ENCODE peak calls at places on chromosomes 13 and 19, in six cellular contexts. F is H1, A is H9, M is IMR-90, T is mesendoderm, N is mesenchymal stem cell. G is an unnamed sample. For H3K27me3, the result is how much of the 10 kb centered on the place peaks cover.

GRCh38 chr19:12967907-12968306 is 1.5 kb upstream of the DAND5 start:
- DNase-seq in F (no peak), A (no peak), M (peak), T (no peak), N (no peak), G (no peak)

GRCh38 chr13:50357136-50357535 is 341.9 kb downstream of the KCNRG start:
- DNase-seq in F (no peak), A (no peak), M (no peak), T (no peak), N (no peak), G (no peak)

GRCh38 chr19:48308695-48309586 is 16.4 kb upstream of the EMP3 start:
- DNase-seq in F (no peak), A (peak), M (no peak), T (peak), N (peak), G (no peak)

GRCh38 chr19:5800361-5801270 is 4.3 kb upstream of the NRTN start:
- DNase-seq in F (no peak), A (no peak), M (no peak), T (no peak), N (no peak), G (no peak)

GRCh38 chr19:33828266-33829075 is 31.8 kb downstream of the KCTD15 start:
- DNase-seq in F (no peak), A (no peak), M (no peak), T (no peak), N (no peak), G (no peak)

GRCh38 chr13:68584776-68585175 is 1354.6 kb upstream of the PCDH9 start:
- DNase-seq in F (no peak), A (no peak), M (no peak), T (no peak), N (no peak), G (no peak)

GRCh38 chr19:35228177-35228930 is at the start of gene FAM187B:
- DNase-seq in F (no peak), A (no peak), M (no peak), T (no peak), N (no peak), G (no peak)

GRCh38 chr13:26509491-26509890 is 48.0 kb upstream of the WASF3 start:
- DNase-seq in F (no peak), A (no peak), M (no peak), T (peak), N (no peak), G (no peak)

GRCh38 chr19:18223860-18224524 is 2.2 kb downstream of the PDE4C start:
- DNase-seq in F (no peak), A (peak), M (no peak), T (peak), N (no peak), G (peak)

GRCh38 chr13:37407156-37407555 is 191.4 kb downstream of the POSTN start:
- DNase-seq in F (no peak), A (no peak), M (peak), T (no peak), N (no peak), G (no peak)

GRCh38 chr13:106753241-106753640 is 185.3 kb upstream of the ARGLU1 start:
- DNase-seq in F (no peak), A (no peak), M (no peak), T (peak), N (peak), G (no peak)

GRCh38 chr19:53112286-53112685 is 9.1 kb upstream of the ZNF160 start:
- DNase-seq in F (no peak), A (no peak), M (peak), T (no peak), N (no peak), G (no peak)

GRCh38 chr19:43678512-43678911 is 8.5 kb upstream of the PLAUR start:
- DNase-seq in F (no peak), A (no peak), M (no peak), T (no peak), N (no peak), G (no peak)

GRCh38 chr13:43544011-43544410 is 242.8 kb downstream of the ENOX1 start:
- DNase-seq in F (no peak), A (no peak), M (peak), T (no peak), N (peak), G (no peak)

GRCh38 chr13:51262501-51263211 is 40.5 kb downstream of the FAM124A start:
- DNase-seq in F (no peak), A (no peak), M (no peak), T (peak), N (no peak), G (no peak)

GRCh38 chr13:112940236-112940635 is 28.8 kb upstream of the MCF2L start:
- DNase-seq in F (no peak), A (no peak), M (no peak), T (no peak), N (no peak), G (no peak)

GRCh38 chr19:50328257-50329145 is 676 bp downstream of the KCNC3 start:
- DNase-seq in F (no peak), A (peak), M (no peak), T (peak), N (no peak), G (no peak)

GRCh38 chr19:38683393-38684077 is 36.1 kb downstream of the ACTN4 start:
- DNase-seq in F (peak), A (peak), M (peak), T (peak), N (peak), G (no peak)

GRCh38 chr13:44302948-44303575 is 70.6 kb upstream of the SERP2 start:
- DNase-seq in F (no peak), A (no peak), M (peak), T (no peak), N (peak), G (no peak)

GRCh38 chr19:43457809-43458208 is 7.6 kb downstream of the LYPD3 start:
- DNase-seq in F (no peak), A (no peak), M (no peak), T (no peak), N (no peak), G (no peak)

GRCh38 chr13:76004411-76004810 is 368.3 kb downstream of the LMO7 start:
- DNase-seq in F (no peak), A (no peak), M (peak), T (no peak), N (no peak), G (no peak)

GRCh38 chr13:98188544-98189166 is 11.6 kb upstream of the RNF113B start:
- DNase-seq in F (no peak), A (no peak), M (no peak), T (peak), N (no peak), G (no peak)

GRCh38 chr13:51033431-51034185 is 77.5 kb downstream of the C13orf42 start:
- DNase-seq in F (no peak), A (no peak), M (no peak), T (no peak), N (no peak), G (no peak)

GRCh38 chr13:100511422-100511821 is 77.2 kb downstream of the GGACT start:
- DNase-seq in F (no peak), A (no peak), M (no peak), T (no peak), N (no peak), G (no peak)

GRCh38 chr13:52851153-52851962 is 2.9 kb upstream of the PCDH8 start:
- DNase-seq in F (no peak), A (peak), M (no peak), T (peak), N (peak), G (peak)
- H3K27me3 ChIP-seq in F (under half), A (under half), M (under half), T (under half), N (under half), G (under half)

GRCh38 chr13:24854311-24854710 is 90.3 kb downstream of the RNF17 start:
- DNase-seq in F (no peak), A (no peak), M (peak), T (no peak), N (no peak), G (no peak)
- H2BK15ac ChIP-seq in F (no peak), A (no peak), M (no peak), T (no peak), N (no peak), G (no peak)

GRCh38 chr13:39767791-39768564 is 112.5 kb downstream of the COG6 start:
- DNase-seq in F (no peak), A (no peak), M (no peak), T (peak), N (no peak), G (no peak)

GRCh38 chr13:39768962-39769361 is 113.5 kb downstream of the COG6 start:
- DNase-seq in F (no peak), A (no peak), M (no peak), T (no peak), N (no peak), G (no peak)

GRCh38 chr13:39766464-39767167 is 111.2 kb downstream of the COG6 start:
- DNase-seq in F (no peak), A (no peak), M (no peak), T (no peak), N (no peak), G (no peak)

GRCh38 chr13:39770514-39770913 is 115.1 kb downstream of the COG6 start:
- DNase-seq in F (no peak), A (no peak), M (no peak), T (no peak), N (no peak), G (no peak)

GRCh38 chr13:39765801-39766463 is 110.5 kb downstream of the COG6 start:
- DNase-seq in F (no peak), A (peak), M (no peak), T (peak), N (peak), G (no peak)
- H3K27me3 ChIP-seq in F (under half), A (under half), M (under half), T (under half), N (under half), G (under half)

GRCh38 chr19:58336820-58337219 is 10.0 kb downstream of the ZSCAN22 start:
- DNase-seq in F (no peak), A (no peak), M (no peak), T (no peak), N (no peak), G (no peak)

GRCh38 chr19:58334691-58335249 is 8.0 kb downstream of the ZSCAN22 start:
- DNase-seq in F (no peak), A (no peak), M (no peak), T (no peak), N (no peak), G (no peak)

GRCh38 chr19:58338336-58338735 is 11.5 kb downstream of the ZSCAN22 start:
- DNase-seq in F (no peak), A (no peak), M (no peak), T (no peak), N (no peak), G (no peak)

GRCh38 chr19:58335630-58336029 is 8.8 kb downstream of the ZSCAN22 start:
- DNase-seq in F (no peak), A (no peak), M (no peak), T (no peak), N (no peak), G (no peak)

GRCh38 chr19:58336216-58336615 is 9.4 kb downstream of the ZSCAN22 start:
- DNase-seq in F (no peak), A (no peak), M (no peak), T (no peak), N (no peak), G (no peak)
- H2BK15ac ChIP-seq in F (no peak), A (no peak), M (no peak), T (no peak), N (no peak), G (no peak)

G was measured in neuronal stem cell.